ENCODE peak calls at places on chromosomes 4 and X, in nine cellular contexts. One of them, this sample, is unnamed.

GRCh38 chrX:20523626-20524312 is 257.1 kb upstream of the RPS6KA3 start:
- DNase-seq in esophagus muscularis mucosa: no peak
- DNase-seq in K562: no peak
- DNase-seq in trophoblast cell: no peak
- DNase-seq in H9: no peak
- DNase-seq in fibroblast of lung: no peak
- DNase-seq in endodermal cell: no peak
- DNase-seq in testis: no peak
- DNase-seq in psoas muscle: no peak
- DNase-seq in this sample: no peak

GRCh38 chr4:6771229-6771671 is 11.3 kb upstream of the KIAA0232 start:
- DNase-seq in trophoblast cell: peak; percentile 68
- DNase-seq in H9: no peak
- DNase-seq in fibroblast of lung: peak; percentile 30
- DNase-seq in endodermal cell: no peak
- DNase-seq in psoas muscle: peak; percentile 96
- DNase-seq in testis: no peak
- DNase-seq in K562: no peak
- DNase-seq in esophagus muscularis mucosa: no peak
- DNase-seq in this sample: no peak

GRCh38 chrX:38649227-38649626 is 87.9 kb downstream of the TSPAN7 start:
- DNase-seq in testis: no peak
- DNase-seq in trophoblast cell: no peak
- DNase-seq in endodermal cell: no peak
- DNase-seq in H9: no peak
- DNase-seq in esophagus muscularis mucosa: no peak
- DNase-seq in fibroblast of lung: no peak
- DNase-seq in psoas muscle: no peak
- DNase-seq in K562: peak; percentile 48
- DNase-seq in this sample: no peak

GRCh38 chrX:2584659-2585470 is 84.1 kb upstream of the DHRSX start:
- DNase-seq in psoas muscle: no peak
- DNase-seq in trophoblast cell: no peak
- DNase-seq in testis: no peak
- DNase-seq in K562: no peak
- DNase-seq in endodermal cell: peak; percentile 62
- DNase-seq in esophagus muscularis mucosa: no peak
- DNase-seq in H9: no peak
- DNase-seq in fibroblast of lung: no peak
- DNase-seq in this sample: no peak

GRCh38 chr4:3449047-3449573 is 7.3 kb downstream of the HGFAC start:
- DNase-seq in fibroblast of lung: no peak
- DNase-seq in testis: no peak
- DNase-seq in endodermal cell: no peak
- DNase-seq in trophoblast cell: no peak
- DNase-seq in esophagus muscularis mucosa: no peak
- DNase-seq in K562: no peak
- DNase-seq in psoas muscle: no peak
- DNase-seq in H9: no peak
- DNase-seq in this sample: no peak

GRCh38 chr4:101199507-101200285 is 147.6 kb downstream of the PPP3CA start:
- DNase-seq in K562: no peak
- DNase-seq in endodermal cell: no peak
- DNase-seq in esophagus muscularis mucosa: no peak
- DNase-seq in H9: no peak
- DNase-seq in fibroblast of lung: peak; percentile 43
- DNase-seq in trophoblast cell: no peak
- DNase-seq in testis: no peak
- DNase-seq in psoas muscle: no peak
- DNase-seq in this sample: no peak

GRCh38 chr4:151652841-151653547 is 107.8 kb downstream of the GATB start:
- DNase-seq in testis: no peak
- DNase-seq in psoas muscle: no peak
- DNase-seq in K562: no peak
- DNase-seq in H9: no peak
- DNase-seq in endodermal cell: no peak
- DNase-seq in esophagus muscularis mucosa: no peak
- DNase-seq in trophoblast cell: no peak
- DNase-seq in fibroblast of lung: peak; percentile 49
- DNase-seq in this sample: no peak

GRCh38 chr4:36004231-36004851 is 240.0 kb downstream of the ARAP2 start:
- DNase-seq in fibroblast of lung: no peak
- DNase-seq in H9: no peak
- DNase-seq in testis: no peak
- DNase-seq in K562: no peak
- DNase-seq in psoas muscle: no peak
- DNase-seq in endodermal cell: no peak
- DNase-seq in esophagus muscularis mucosa: no peak
- DNase-seq in trophoblast cell: peak; percentile 64
- DNase-seq in this sample: no peak

GRCh38 chrX:83860846-83861245 is at the start of gene CYLC1:
- DNase-seq in K562: no peak
- DNase-seq in trophoblast cell: no peak
- DNase-seq in H9: no peak
- DNase-seq in psoas muscle: no peak
- DNase-seq in esophagus muscularis mucosa: no peak
- DNase-seq in fibroblast of lung: no peak
- DNase-seq in testis: no peak
- DNase-seq in endodermal cell: no peak
- DNase-seq in this sample: no peak

GRCh38 chr4:55509272-55509671 is 37.4 kb downstream of the CLOCK start:
- DNase-seq in endodermal cell: no peak
- DNase-seq in fibroblast of lung: no peak
- DNase-seq in H9: no peak
- DNase-seq in testis: no peak
- DNase-seq in trophoblast cell: no peak
- DNase-seq in psoas muscle: no peak
- DNase-seq in K562: no peak
- DNase-seq in esophagus muscularis mucosa: no peak
- DNase-seq in this sample: no peak

GRCh38 chrX:132022115-132022862 is 813 bp upstream of the STK26 start:
- DNase-seq in H9: no peak
- DNase-seq in trophoblast cell: peak; percentile 34
- DNase-seq in psoas muscle: peak; percentile 34
- DNase-seq in endodermal cell: no peak
- DNase-seq in esophagus muscularis mucosa: no peak
- DNase-seq in fibroblast of lung: peak; percentile 10
- DNase-seq in testis: no peak
- DNase-seq in K562: peak; percentile 54
- DNase-seq in this sample: peak; percentile 17

GRCh38 chrX:2371026-2371778 is 129.6 kb downstream of the DHRSX start:
- DNase-seq in K562: peak; percentile 70
- DNase-seq in psoas muscle: no peak
- DNase-seq in testis: no peak
- DNase-seq in endodermal cell: peak; percentile 69
- DNase-seq in trophoblast cell: no peak
- DNase-seq in esophagus muscularis mucosa: no peak
- DNase-seq in fibroblast of lung: peak; percentile 7
- DNase-seq in H9: peak; percentile 70
- DNase-seq in this sample: no peak

GRCh38 chrX:151970661-151971060 is 3.8 kb downstream of the GABRE start:
- DNase-seq in psoas muscle: peak; percentile 84
- DNase-seq in endodermal cell: no peak
- DNase-seq in esophagus muscularis mucosa: no peak
- DNase-seq in fibroblast of lung: peak; percentile 89
- DNase-seq in K562: no peak
- DNase-seq in testis: no peak
- DNase-seq in trophoblast cell: peak; percentile 90
- DNase-seq in H9: no peak
- DNase-seq in this sample: peak; percentile 32

GRCh38 chr4:105555409-105555808 is 3.0 kb downstream of the ARHGEF38 start:
- DNase-seq in psoas muscle: no peak
- DNase-seq in endodermal cell: peak; percentile 74
- DNase-seq in trophoblast cell: peak; percentile 72
- DNase-seq in fibroblast of lung: no peak
- DNase-seq in testis: no peak
- DNase-seq in K562: no peak
- DNase-seq in H9: peak; percentile 79
- DNase-seq in esophagus muscularis mucosa: no peak
- DNase-seq in this sample: no peak

GRCh38 chr4:3210467-3210866 is 38.5 kb upstream of the MSANTD1 start:
- DNase-seq in H9: no peak
- DNase-seq in testis: no peak
- DNase-seq in psoas muscle: no peak
- DNase-seq in K562: no peak
- DNase-seq in trophoblast cell: no peak
- DNase-seq in fibroblast of lung: no peak
- DNase-seq in endodermal cell: no peak
- DNase-seq in esophagus muscularis mucosa: no peak
- DNase-seq in this sample: no peak

GRCh38 chr4:22498866-22499265 is 17.0 kb downstream of the ADGRA3 start:
- DNase-seq in psoas muscle: no peak
- DNase-seq in fibroblast of lung: no peak
- DNase-seq in endodermal cell: no peak
- DNase-seq in esophagus muscularis mucosa: peak; percentile 21
- DNase-seq in trophoblast cell: no peak
- DNase-seq in testis: no peak
- DNase-seq in H9: no peak
- DNase-seq in K562: no peak
- DNase-seq in this sample: no peak

GRCh38 chr4:1041936-1042330 is 30.5 kb downstream of the FGFRL1 start:
- DNase-seq in psoas muscle: peak; percentile 52
- DNase-seq in esophagus muscularis mucosa: no peak
- DNase-seq in testis: no peak
- DNase-seq in K562: no peak
- DNase-seq in fibroblast of lung: no peak
- DNase-seq in endodermal cell: no peak
- DNase-seq in H9: no peak
- DNase-seq in trophoblast cell: no peak
- DNase-seq in this sample: no peak
- H3K27me3 ChIP-seq in psoas muscle: peaks cover 17% of the 10 kb centered on the region
- H3K27me3 ChIP-seq in esophagus muscularis mucosa: peaks cover 58% of the 10 kb centered on the region
- H3K27me3 ChIP-seq in testis: no peaks in the 10 kb centered on the region
- H3K27me3 ChIP-seq in K562: no peaks in the 10 kb centered on the region
- H3K27me3 ChIP-seq in fibroblast of lung: no peaks in the 10 kb centered on the region
- H3K27me3 ChIP-seq in endodermal cell: peaks cover 35% of the 10 kb centered on the region
- H3K27me3 ChIP-seq in H9: no peaks in the 10 kb centered on the region
- H3K27me3 ChIP-seq in trophoblast cell: no peaks in the 10 kb centered on the region
- H3K27me3 ChIP-seq in this sample: peaks cover 14% of the 10 kb centered on the region

DNA sequence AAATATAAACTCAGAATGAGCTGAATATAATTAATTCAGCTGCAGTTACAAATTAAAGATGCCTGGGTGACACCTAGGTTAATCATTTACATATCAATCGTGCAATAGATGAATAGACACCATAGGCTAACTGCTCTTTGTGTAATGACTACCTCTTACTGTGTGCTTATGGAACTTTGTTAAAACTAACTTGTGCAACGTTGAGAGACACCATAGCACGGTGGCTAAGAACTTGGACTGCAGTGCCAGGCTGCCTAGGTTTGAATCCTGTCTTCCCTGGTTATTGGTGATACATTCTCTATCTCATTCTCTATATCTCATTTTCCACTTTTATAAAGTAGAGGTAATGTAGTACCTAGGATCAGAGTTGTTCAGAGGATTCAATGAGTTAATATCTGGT is 46.9 kb downstream of the SMAD1 start:
- DNase-seq in endodermal cell: no peak
- DNase-seq in H9: no peak
- DNase-seq in psoas muscle: no peak
- DNase-seq in esophagus muscularis mucosa: no peak
- DNase-seq in fibroblast of lung: no peak
- DNase-seq in K562: no peak
- DNase-seq in testis: no peak
- DNase-seq in trophoblast cell: no peak
- DNase-seq in this sample: no peak
- H3K4me1 ChIP-seq in endodermal cell: no peaks in the 10 kb centered on the region
- H3K4me1 ChIP-seq in H9: no peaks in the 10 kb centered on the region
- H3K4me1 ChIP-seq in psoas muscle: peaks cover 49% of the 10 kb centered on the region
- H3K4me1 ChIP-seq in esophagus muscularis mucosa: peaks cover 56% of the 10 kb centered on the region
- H3K4me1 ChIP-seq in fibroblast of lung: no peaks in the 10 kb centered on the region
- H3K4me1 ChIP-seq in K562: no peaks in the 10 kb centered on the region
- H3K4me1 ChIP-seq in testis: no peaks in the 10 kb centered on the region
- H3K4me1 ChIP-seq in trophoblast cell: peaks cover 3% of the 10 kb centered on the region
- H3K4me1 ChIP-seq in this sample: peaks cover 3% of the 10 kb centered on the region

GRCh38 chr4:154471924-154472323 is 19.7 kb downstream of the DCHS2 start:
- DNase-seq in testis: no peak
- DNase-seq in fibroblast of lung: peak; percentile 22
- DNase-seq in endodermal cell: no peak
- DNase-seq in trophoblast cell: no peak
- DNase-seq in esophagus muscularis mucosa: no peak
- DNase-seq in H9: no peak
- DNase-seq in K562: peak; percentile 41
- DNase-seq in psoas muscle: no peak
- DNase-seq in this sample: no peak
- H3K27me3 ChIP-seq in testis: no peaks in the 10 kb centered on the region
- H3K27me3 ChIP-seq in fibroblast of lung: no peaks in the 10 kb centered on the region
- H3K27me3 ChIP-seq in endodermal cell: no peaks in the 10 kb centered on the region
- H3K27me3 ChIP-seq in trophoblast cell: no peaks in the 10 kb centered on the region
- H3K27me3 ChIP-seq in esophagus muscularis mucosa: no peaks in the 10 kb centered on the region
- H3K27me3 ChIP-seq in H9: no peaks in the 10 kb centered on the region
- H3K27me3 ChIP-seq in K562: no peaks in the 10 kb centered on the region
- H3K27me3 ChIP-seq in psoas muscle: no peaks in the 10 kb centered on the region
- H3K27me3 ChIP-seq in this sample: no peaks in the 10 kb centered on the region

GRCh38 chr4:184817494-184818215 is 8.1 kb downstream of the ACSL1 start:
- DNase-seq in esophagus muscularis mucosa: no peak
- DNase-seq in psoas muscle: no peak
- DNase-seq in fibroblast of lung: no peak
- DNase-seq in K562: peak; percentile 45
- DNase-seq in trophoblast cell: no peak
- DNase-seq in testis: no peak
- DNase-seq in H9: no peak
- DNase-seq in endodermal cell: no peak
- DNase-seq in this sample: no peak

GRCh38 chr4:184822356-184822755 is 3.4 kb downstream of the ACSL1 start:
- DNase-seq in psoas muscle: no peak
- DNase-seq in fibroblast of lung: no peak
- DNase-seq in esophagus muscularis mucosa: no peak
- DNase-seq in trophoblast cell: no peak
- DNase-seq in endodermal cell: no peak
- DNase-seq in K562: no peak
- DNase-seq in testis: no peak
- DNase-seq in H9: no peak
- DNase-seq in this sample: no peak

GRCh38 chr4:184821242-184821641 is 4.5 kb downstream of the ACSL1 start:
- DNase-seq in K562: no peak
- DNase-seq in testis: no peak
- DNase-seq in endodermal cell: no peak
- DNase-seq in psoas muscle: no peak
- DNase-seq in fibroblast of lung: no peak
- DNase-seq in H9: no peak
- DNase-seq in esophagus muscularis mucosa: no peak
- DNase-seq in trophoblast cell: no peak
- DNase-seq in this sample: no peak

GRCh38 chr4:184818216-184818564 is 7.6 kb downstream of the ACSL1 start:
- DNase-seq in K562: no peak
- DNase-seq in psoas muscle: no peak
- DNase-seq in trophoblast cell: no peak
- DNase-seq in H9: no peak
- DNase-seq in endodermal cell: no peak
- DNase-seq in esophagus muscularis mucosa: no peak
- DNase-seq in testis: no peak
- DNase-seq in fibroblast of lung: no peak
- DNase-seq in this sample: no peak

DNA sequence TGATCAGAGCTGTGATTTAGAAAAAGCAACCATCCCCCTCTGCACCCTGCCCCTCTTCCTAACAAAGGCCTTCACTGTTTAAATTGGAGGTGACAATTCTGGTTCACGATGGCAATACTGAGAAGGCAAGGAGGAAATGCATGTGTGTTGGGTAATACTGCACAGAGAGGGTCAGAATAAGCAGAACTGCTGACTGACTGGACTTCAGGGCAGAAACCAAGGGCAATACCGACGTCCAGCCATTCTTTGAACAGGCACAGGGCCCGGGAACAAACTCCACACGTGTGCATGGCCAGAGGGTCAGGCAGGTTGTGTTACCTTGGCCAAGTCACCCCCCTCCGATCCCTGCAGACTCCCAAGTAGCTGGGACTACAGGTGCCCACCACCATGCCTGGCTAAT is 6.0 kb downstream of the ACSL1 start:
- DNase-seq in K562: no peak
- DNase-seq in esophagus muscularis mucosa: no peak
- DNase-seq in testis: no peak
- DNase-seq in psoas muscle: no peak
- DNase-seq in endodermal cell: no peak
- DNase-seq in fibroblast of lung: no peak
- DNase-seq in trophoblast cell: no peak
- DNase-seq in H9: no peak
- DNase-seq in this sample: no peak
- H3K4me1 ChIP-seq in K562: peaks cover 22% of the 10 kb centered on the region
- H3K4me1 ChIP-seq in esophagus muscularis mucosa: peaks cover 43% of the 10 kb centered on the region
- H3K4me1 ChIP-seq in testis: peaks cover 10% of the 10 kb centered on the region
- H3K4me1 ChIP-seq in psoas muscle: peaks cover 75% of the 10 kb centered on the region
- H3K4me1 ChIP-seq in endodermal cell: peaks cover 18% of the 10 kb centered on the region
- H3K4me1 ChIP-seq in fibroblast of lung: peaks cover 4% of the 10 kb centered on the region
- H3K4me1 ChIP-seq in trophoblast cell: peaks cover 17% of the 10 kb centered on the region
- H3K4me1 ChIP-seq in H9: no peaks in the 10 kb centered on the region
- H3K4me1 ChIP-seq in this sample: peaks cover 3% of the 10 kb centered on the region

This sample was measured in colonic mucosa.